ENCODE peak calls at places on chromosomes 4 and X, in five cellular contexts. M is fibroblast of mammary gland; T is effector CD4-positive, alpha-beta T cell; W is epithelial cell of esophagus; V is tibial nerve. Q is an unnamed sample.

GRCh38 chr4:152771736-152772533 is 7.6 kb downstream of the TIGD4 start:
- DNase-seq in M (no peak), T (no peak), W (no peak), V (no peak), Q (peak)

GRCh38 chr4:118180776-118181175 is 146.5 kb downstream of the NDST3 start:
- DNase-seq in M (peak), T (no peak), W (peak), V (no peak), Q (no peak)

GRCh38 chr4:113587156-113587555 is 174.4 kb downstream of the CAMK2D start:
- DNase-seq in M (no peak), T (no peak), W (no peak), V (no peak), Q (no peak)

GRCh38 chr4:39846135-39846534 is 131.6 kb downstream of the PDS5A start:
- DNase-seq in M (peak), T (no peak), W (no peak), V (no peak), Q (no peak)

GRCh38 chrX:74421181-74422028 is at the start of gene SLC16A2:
- DNase-seq in M (peak), T (no peak), W (peak), V (peak), Q (peak)

GRCh38 chr4:68592673-68593072 is 16.6 kb upstream of the UGT2B17 start:
- DNase-seq in M (no peak), T (no peak), W (no peak), V (no peak), Q (no peak)

GRCh38 chr4:88291003-88291402 is 6.6 kb upstream of the PPM1K start:
- DNase-seq in M (peak), T (no peak), W (peak), V (peak), Q (no peak)

GRCh38 chr4:167934216-167934615 is 158.1 kb upstream of the ANXA10 start:
- DNase-seq in M (no peak), T (no peak), W (no peak), V (no peak), Q (no peak)

GRCh38 chr4:140281828-140282227 is 91.6 kb upstream of the SCOC start:
- DNase-seq in M (peak), T (no peak), W (peak), V (no peak), Q (no peak)

GRCh38 chr4:148868207-148868606 is 426.0 kb upstream of the NR3C2 start:
- DNase-seq in M (no peak), T (no peak), W (no peak), V (no peak), Q (no peak)

GRCh38 chr4:23930750-23931488 is 41.1 kb upstream of the PPARGC1A start:
- DNase-seq in M (peak), T (no peak), W (no peak), V (peak), Q (no peak)

GRCh38 chr4:157072002-157072401 is 3.9 kb upstream of the GLRB start:
- DNase-seq in M (peak), T (no peak), W (peak), V (no peak), Q (no peak)

GRCh38 chr4:125703443-125703842 is 388.7 kb downstream of the FAT4 start:
- DNase-seq in M (peak), T (no peak), W (peak), V (no peak), Q (no peak)

GRCh38 chr4:110854021-110854678 is 231.3 kb upstream of the PITX2 start:
- DNase-seq in M (peak), T (no peak), W (peak), V (no peak), Q (no peak)

GRCh38 chr4:86498560-86499166 is 95.5 kb upstream of the PTPN13 start:
- DNase-seq in M (peak), T (no peak), W (peak), V (peak), Q (no peak)

GRCh38 chr4:76198411-76199237 is 15.0 kb downstream of the SCARB2 start:
- DNase-seq in M (peak), T (no peak), W (peak), V (peak), Q (no peak)

GRCh38 chr4:71472946-71473345 is 134.1 kb downstream of the SLC4A4 start:
- DNase-seq in M (peak), T (no peak), W (peak), V (no peak), Q (no peak)

GRCh38 chr4:168995537-168996295 is 14.3 kb downstream of the CBR4 start:
- DNase-seq in M (peak), T (no peak), W (peak), V (no peak), Q (no peak)

GRCh38 chr4:138984647-138985046 is 30.9 kb upstream of the NOCT start:
- DNase-seq in M (no peak), T (no peak), W (no peak), V (no peak), Q (no peak)

GRCh38 chr4:57132746-57133142 is 22.6 kb upstream of the IGFBP7 start:
- DNase-seq in M (peak), T (no peak), W (peak), V (no peak), Q (no peak)

GRCh38 chr4:41121906-41122305 is 92.4 kb downstream of the APBB2 start:
- DNase-seq in M (no peak), T (no peak), W (no peak), V (no peak), Q (no peak)

Q was measured in T-helper 1 cell.